ENCODE peak calls at places on chromosomes 1 and 21, in eight cellular contexts. U, M, R, B, P, L, S and C are unnamed samples.

GRCh38 chr1:98188769-98189168 is 267.9 kb upstream of the DPYD start:
- DNase-seq in U (no peak), M (no peak), R (no peak), B (no peak), P (no peak), L (no peak), S (no peak), C (no peak)

GRCh38 chr1:72827285-72827684 is 544.9 kb upstream of the NEGR1 start:
- DNase-seq in U (no peak), M (no peak), R (no peak), B (no peak), P (no peak), L (no peak), S (no peak), C (no peak)

GRCh38 chr1:98761238-98761637 is 99.7 kb downstream of the SNX7 start:
- DNase-seq in U (no peak), M (no peak), R (no peak), B (no peak), P (no peak), L (no peak), S (no peak), C (no peak)

GRCh38 chr1:154579382-154579781 is 11.8 kb downstream of the CHRNB2 start:
- DNase-seq in U (no peak), M (no peak), R (no peak), B (no peak), P (no peak), L (no peak), S (no peak), C (no peak)

GRCh38 chr1:225700164-225700740 is 47.3 kb upstream of the ENAH start:
- DNase-seq in U (peak), M (no peak), R (no peak), B (no peak), P (no peak), L (no peak), S (no peak), C (peak)

GRCh38 chr1:228017356-228018124 is 10.7 kb downstream of the WNT3A start:
- DNase-seq in U (no peak), M (peak), R (peak), B (no peak), P (no peak), L (no peak), S (peak), C (no peak)

GRCh38 chr1:147162093-147162492 is 10.2 kb downstream of the PRKAB2 start:
- DNase-seq in U (no peak), M (no peak), R (no peak), B (no peak), P (no peak), L (no peak), S (no peak), C (no peak)

GRCh38 chr1:219782311-219782710 is 146.0 kb downstream of the SLC30A10 start:
- DNase-seq in U (no peak), M (no peak), R (no peak), B (no peak), P (no peak), L (no peak), S (no peak), C (no peak)

GRCh38 chr1:227459977-227460376 is 103.4 kb upstream of the ZNF678 start:
- DNase-seq in U (no peak), M (no peak), R (no peak), B (no peak), P (no peak), L (no peak), S (no peak), C (no peak)

GRCh38 chr1:162279099-162279498 is 97.6 kb downstream of the SPATA46 start:
- DNase-seq in U (no peak), M (no peak), R (no peak), B (no peak), P (no peak), L (no peak), S (no peak), C (no peak)

GRCh38 chr1:162285149-162285561 is 91.5 kb downstream of the SPATA46 start:
- DNase-seq in U (no peak), M (peak), R (peak), B (peak), P (no peak), L (no peak), S (no peak), C (no peak)

GRCh38 chr1:162283657-162284056 is 93.0 kb downstream of the SPATA46 start:
- DNase-seq in U (no peak), M (no peak), R (no peak), B (peak), P (no peak), L (no peak), S (no peak), C (no peak)

GRCh38 chr1:162284206-162284955 is 92.3 kb downstream of the SPATA46 start:
- DNase-seq in U (no peak), M (no peak), R (no peak), B (no peak), P (no peak), L (no peak), S (no peak), C (no peak)
- H3K4me3 ChIP-seq in U (no peak), M (no peak), R (no peak), B (no peak), P (no peak), L (no peak), S (no peak), C (no peak)

DNA sequence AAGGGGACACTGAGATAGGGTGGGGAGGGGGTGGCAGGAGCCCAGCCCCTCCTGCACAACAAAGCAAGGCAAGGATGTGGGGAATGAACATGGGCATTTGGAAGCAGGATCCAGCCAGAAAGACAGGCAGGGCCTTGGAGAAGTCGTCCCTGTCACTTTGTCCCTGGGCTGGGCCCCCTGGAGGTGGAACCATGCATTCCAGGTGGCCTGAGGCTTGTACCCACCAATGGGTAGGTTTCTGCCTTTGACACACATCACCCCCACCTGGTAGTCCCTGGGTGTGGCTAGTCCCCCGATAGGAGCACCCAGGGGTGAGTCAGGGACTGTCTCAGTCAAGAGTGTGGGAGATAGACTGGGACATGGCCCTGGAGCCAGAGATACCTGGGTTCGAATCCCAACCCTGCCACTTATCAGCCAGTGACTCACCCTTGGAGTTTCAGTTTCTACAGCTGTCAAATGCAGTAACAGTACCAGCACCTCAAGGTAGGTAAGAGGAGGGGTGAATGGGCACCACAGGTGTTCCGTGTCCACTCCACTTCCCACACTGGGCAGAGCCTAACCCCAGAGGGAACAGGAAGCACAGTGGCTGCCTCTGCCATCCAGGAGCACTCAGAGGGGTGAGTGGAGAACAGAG is 10.0 kb downstream of the PLA2G2D start:
- DNase-seq in U (no peak), M (no peak), R (no peak), B (peak), P (no peak), L (no peak), S (no peak), C (no peak)
- TF ChIP-seq CTCF in U (no peak), M (no peak), R (no peak), B (no peak), P (no peak), L (no peak), S (no peak), C (no peak)

GRCh38 chr1:160981584-160982411 is 27.2 kb upstream of the ITLN2 start:
- DNase-seq in U (no peak), M (no peak), R (no peak), B (no peak), P (no peak), L (peak), S (peak), C (no peak)
- H3K4me3 ChIP-seq in U (no peak), M (peak), R (no peak), B (no peak), P (no peak), L (peak), S (no peak), C (peak)

DNA sequence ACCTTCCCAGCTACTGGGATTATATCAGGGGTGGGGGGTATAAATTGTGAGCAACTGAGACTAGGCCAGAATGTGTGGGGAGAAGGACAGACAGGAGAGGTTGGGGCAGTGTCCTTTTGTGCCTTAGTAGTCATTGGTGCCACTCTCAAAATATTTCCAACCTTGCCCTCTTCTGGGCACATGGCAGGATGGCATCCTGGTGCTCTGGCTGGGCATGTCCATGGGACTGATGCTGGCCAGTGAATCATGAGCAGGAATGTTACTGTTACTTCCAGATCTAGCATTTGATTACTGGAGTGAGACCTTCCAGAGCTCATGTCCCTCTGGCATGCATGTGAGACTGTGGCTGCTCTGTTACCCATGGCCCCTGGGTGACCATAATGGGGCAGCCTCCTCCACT is 151.2 kb downstream of the MATN1 start:
- DNase-seq in U (no peak), M (no peak), R (no peak), B (no peak), P (no peak), L (no peak), S (no peak), C (no peak)
- TF ChIP-seq CTCF in U (no peak), M (no peak), R (no peak), B (no peak), P (no peak), L (no peak), S (no peak), C (peak)

GRCh38 chr21:46674430-46675007 is 39.0 kb downstream of the PRMT2 start:
- DNase-seq in U (no peak), M (no peak), R (no peak), B (no peak), P (no peak), L (no peak), S (no peak), C (no peak)

GRCh38 chr21:46675595-46676280 is 40.3 kb downstream of the PRMT2 start:
- DNase-seq in U (no peak), M (no peak), R (no peak), B (no peak), P (no peak), L (no peak), S (no peak), C (no peak)
- H3K4me3 ChIP-seq in U (no peak), M (no peak), R (no peak), B (no peak), P (no peak), L (no peak), S (no peak), C (no peak)

GRCh38 chr1:52345252-52345651 is 20.8 kb downstream of the CC2D1B start:
- DNase-seq in U (no peak), M (no peak), R (no peak), B (no peak), P (no peak), L (no peak), S (no peak), C (no peak)

GRCh38 chr1:52343982-52344381 is 22.0 kb downstream of the CC2D1B start:
- DNase-seq in U (no peak), M (no peak), R (no peak), B (no peak), P (no peak), L (no peak), S (no peak), C (no peak)

GRCh38 chr1:52346653-52347052 is 19.4 kb downstream of the CC2D1B start:
- DNase-seq in U (no peak), M (no peak), R (no peak), B (no peak), P (no peak), L (no peak), S (no peak), C (no peak)

GRCh38 chr1:52352690-52353089 is 13.3 kb downstream of the CC2D1B start:
- DNase-seq in U (no peak), M (peak), R (no peak), B (no peak), P (no peak), L (no peak), S (no peak), C (no peak)

GRCh38 chr1:52348704-52349301 is 17.2 kb downstream of the CC2D1B start:
- DNase-seq in U (no peak), M (peak), R (no peak), B (no peak), P (no peak), L (no peak), S (no peak), C (no peak)
- TF ChIP-seq CTCF in U (peak), M (no peak), R (no peak), B (no peak), P (no peak), L (no peak), S (no peak), C (peak)